ENCODE peak calls at places on chromosomes 11 and 22, in six cellular contexts. One of them, this sample, is unnamed.

GRCh38 chr22:29983296-29983917 is 96.9 kb upstream of the HORMAD2 start:
- DNase-seq in head of caudate nucleus: no peak
- DNase-seq in spleen: no peak
- DNase-seq in stimulated activated CD4-positive, alpha-beta T cell treated with anti-CD3 and anti-CD28 coated beads, Interleukin-4, amount 100 ng/mL, for 24 hours: no peak
- DNase-seq in neuronal stem cell: no peak
- DNase-seq in 8988T: no peak
- DNase-seq in this sample: no peak

GRCh38 chr11:129943036-129943435 is 47.7 kb upstream of the NFRKB start:
- DNase-seq in neuronal stem cell: no peak
- DNase-seq in head of caudate nucleus: no peak
- DNase-seq in stimulated activated CD4-positive, alpha-beta T cell treated with anti-CD3 and anti-CD28 coated beads, Interleukin-4, amount 100 ng/mL, for 24 hours: no peak
- DNase-seq in 8988T: no peak
- DNase-seq in spleen: no peak
- DNase-seq in this sample: no peak

GRCh38 chr11:61968758-61969390 is 1.4 kb upstream of the FTH1 start:
- DNase-seq in spleen: peak
- DNase-seq in neuronal stem cell: no peak
- DNase-seq in head of caudate nucleus: no peak
- DNase-seq in stimulated activated CD4-positive, alpha-beta T cell treated with anti-CD3 and anti-CD28 coated beads, Interleukin-4, amount 100 ng/mL, for 24 hours: no peak
- DNase-seq in 8988T: no peak
- DNase-seq in this sample: no peak

GRCh38 chr11:75422248-75423231 is 10.5 kb downstream of the KLHL35 start:
- DNase-seq in 8988T: peak
- DNase-seq in stimulated activated CD4-positive, alpha-beta T cell treated with anti-CD3 and anti-CD28 coated beads, Interleukin-4, amount 100 ng/mL, for 24 hours: no peak
- DNase-seq in spleen: peak
- DNase-seq in head of caudate nucleus: no peak
- DNase-seq in neuronal stem cell: no peak
- DNase-seq in this sample: no peak

GRCh38 chr11:35639591-35640179 is 21.4 kb downstream of the FJX1 start:
- DNase-seq in head of caudate nucleus: no peak
- DNase-seq in stimulated activated CD4-positive, alpha-beta T cell treated with anti-CD3 and anti-CD28 coated beads, Interleukin-4, amount 100 ng/mL, for 24 hours: no peak
- DNase-seq in neuronal stem cell: no peak
- DNase-seq in 8988T: no peak
- DNase-seq in spleen: no peak
- DNase-seq in this sample: no peak

GRCh38 chr11:45285931-45286632 is at the start of gene SYT13:
- DNase-seq in head of caudate nucleus: peak
- DNase-seq in spleen: no peak
- DNase-seq in stimulated activated CD4-positive, alpha-beta T cell treated with anti-CD3 and anti-CD28 coated beads, Interleukin-4, amount 100 ng/mL, for 24 hours: no peak
- DNase-seq in 8988T: no peak
- DNase-seq in neuronal stem cell: peak
- DNase-seq in this sample: peak

GRCh38 chr11:87326594-87326993 is 288.9 kb downstream of the TMEM135 start:
- DNase-seq in neuronal stem cell: no peak
- DNase-seq in spleen: no peak
- DNase-seq in head of caudate nucleus: no peak
- DNase-seq in 8988T: no peak
- DNase-seq in stimulated activated CD4-positive, alpha-beta T cell treated with anti-CD3 and anti-CD28 coated beads, Interleukin-4, amount 100 ng/mL, for 24 hours: no peak
- DNase-seq in this sample: no peak

GRCh38 chr11:118894192-118894591 is 10.5 kb downstream of the CXCR5 start:
- DNase-seq in stimulated activated CD4-positive, alpha-beta T cell treated with anti-CD3 and anti-CD28 coated beads, Interleukin-4, amount 100 ng/mL, for 24 hours: no peak
- DNase-seq in 8988T: no peak
- DNase-seq in spleen: peak
- DNase-seq in head of caudate nucleus: no peak
- DNase-seq in neuronal stem cell: no peak
- DNase-seq in this sample: no peak

GRCh38 chr11:2581151-2581930 is 118.5 kb downstream of the KCNQ1OT1 start:
- DNase-seq in stimulated activated CD4-positive, alpha-beta T cell treated with anti-CD3 and anti-CD28 coated beads, Interleukin-4, amount 100 ng/mL, for 24 hours: no peak
- DNase-seq in 8988T: no peak
- DNase-seq in neuronal stem cell: no peak
- DNase-seq in head of caudate nucleus: peak
- DNase-seq in spleen: peak
- DNase-seq in this sample: peak

GRCh38 chr11:65432133-65432650 is 9.6 kb downstream of the NEAT1 start:
- DNase-seq in stimulated activated CD4-positive, alpha-beta T cell treated with anti-CD3 and anti-CD28 coated beads, Interleukin-4, amount 100 ng/mL, for 24 hours: no peak
- DNase-seq in head of caudate nucleus: no peak
- DNase-seq in neuronal stem cell: no peak
- DNase-seq in 8988T: no peak
- DNase-seq in spleen: no peak
- DNase-seq in this sample: no peak

GRCh38 chr11:134712228-134713145 is 300.4 kb upstream of the B3GAT1 start:
- DNase-seq in stimulated activated CD4-positive, alpha-beta T cell treated with anti-CD3 and anti-CD28 coated beads, Interleukin-4, amount 100 ng/mL, for 24 hours: no peak
- DNase-seq in neuronal stem cell: no peak
- DNase-seq in spleen: peak
- DNase-seq in head of caudate nucleus: no peak
- DNase-seq in 8988T: no peak
- DNase-seq in this sample: no peak

GRCh38 chr11:489610-490185 is 17.3 kb downstream of the RNH1 start:
- DNase-seq in spleen: no peak
- DNase-seq in neuronal stem cell: no peak
- DNase-seq in stimulated activated CD4-positive, alpha-beta T cell treated with anti-CD3 and anti-CD28 coated beads, Interleukin-4, amount 100 ng/mL, for 24 hours: no peak
- DNase-seq in 8988T: peak
- DNase-seq in head of caudate nucleus: no peak
- DNase-seq in this sample: no peak

GRCh38 chr11:130899106-130899505 is 17.2 kb downstream of the SNX19 start:
- DNase-seq in neuronal stem cell: no peak
- DNase-seq in 8988T: no peak
- DNase-seq in head of caudate nucleus: no peak
- DNase-seq in stimulated activated CD4-positive, alpha-beta T cell treated with anti-CD3 and anti-CD28 coated beads, Interleukin-4, amount 100 ng/mL, for 24 hours: no peak
- DNase-seq in spleen: no peak
- DNase-seq in this sample: no peak

GRCh38 chr11:64893194-64894069 is 15.0 kb upstream of the EHD1 start:
- DNase-seq in neuronal stem cell: no peak
- DNase-seq in head of caudate nucleus: no peak
- DNase-seq in stimulated activated CD4-positive, alpha-beta T cell treated with anti-CD3 and anti-CD28 coated beads, Interleukin-4, amount 100 ng/mL, for 24 hours: no peak
- DNase-seq in 8988T: no peak
- DNase-seq in spleen: no peak
- DNase-seq in this sample: no peak

GRCh38 chr11:100824041-100824440 is 137.0 kb downstream of the ARHGAP42 start:
- DNase-seq in 8988T: no peak
- DNase-seq in stimulated activated CD4-positive, alpha-beta T cell treated with anti-CD3 and anti-CD28 coated beads, Interleukin-4, amount 100 ng/mL, for 24 hours: no peak
- DNase-seq in head of caudate nucleus: no peak
- DNase-seq in neuronal stem cell: no peak
- DNase-seq in spleen: no peak
- DNase-seq in this sample: no peak

GRCh38 chr11:46892109-46892508 is 26.2 kb downstream of the LRP4 start:
- DNase-seq in 8988T: no peak
- DNase-seq in head of caudate nucleus: no peak
- DNase-seq in stimulated activated CD4-positive, alpha-beta T cell treated with anti-CD3 and anti-CD28 coated beads, Interleukin-4, amount 100 ng/mL, for 24 hours: no peak
- DNase-seq in spleen: no peak
- DNase-seq in neuronal stem cell: no peak
- DNase-seq in this sample: no peak

GRCh38 chr22:19974233-19974861 is 32.7 kb upstream of the TXNRD2 start:
- DNase-seq in neuronal stem cell: peak
- DNase-seq in 8988T: peak
- DNase-seq in head of caudate nucleus: peak
- DNase-seq in spleen: no peak
- DNase-seq in stimulated activated CD4-positive, alpha-beta T cell treated with anti-CD3 and anti-CD28 coated beads, Interleukin-4, amount 100 ng/mL, for 24 hours: no peak
- DNase-seq in this sample: peak

GRCh38 chr11:19436932-19437331 is 196.2 kb upstream of the E2F8 start:
- DNase-seq in head of caudate nucleus: no peak
- DNase-seq in stimulated activated CD4-positive, alpha-beta T cell treated with anti-CD3 and anti-CD28 coated beads, Interleukin-4, amount 100 ng/mL, for 24 hours: no peak
- DNase-seq in 8988T: no peak
- DNase-seq in spleen: no peak
- DNase-seq in neuronal stem cell: no peak
- DNase-seq in this sample: no peak

GRCh38 chr22:35543702-35544101 is 3.1 kb downstream of the RASD2 start:
- DNase-seq in spleen: no peak
- DNase-seq in stimulated activated CD4-positive, alpha-beta T cell treated with anti-CD3 and anti-CD28 coated beads, Interleukin-4, amount 100 ng/mL, for 24 hours: no peak
- DNase-seq in head of caudate nucleus: no peak
- DNase-seq in neuronal stem cell: no peak
- DNase-seq in 8988T: no peak
- DNase-seq in this sample: no peak

GRCh38 chr11:66340596-66341501 is 4.1 kb downstream of the BRMS1 start:
- DNase-seq in head of caudate nucleus: no peak
- DNase-seq in neuronal stem cell: no peak
- DNase-seq in 8988T: peak
- DNase-seq in spleen: peak
- DNase-seq in stimulated activated CD4-positive, alpha-beta T cell treated with anti-CD3 and anti-CD28 coated beads, Interleukin-4, amount 100 ng/mL, for 24 hours: no peak
- DNase-seq in this sample: no peak

GRCh38 chr11:68751331-68751856 is at the start of gene TESMIN:
- DNase-seq in head of caudate nucleus: peak
- DNase-seq in 8988T: peak
- DNase-seq in neuronal stem cell: peak
- DNase-seq in spleen: peak
- DNase-seq in stimulated activated CD4-positive, alpha-beta T cell treated with anti-CD3 and anti-CD28 coated beads, Interleukin-4, amount 100 ng/mL, for 24 hours: peak
- DNase-seq in this sample: peak

GRCh38 chr22:50551160-50551752 is 5.6 kb downstream of the KLHDC7B start:
- DNase-seq in neuronal stem cell: no peak
- DNase-seq in spleen: peak
- DNase-seq in head of caudate nucleus: no peak
- DNase-seq in stimulated activated CD4-positive, alpha-beta T cell treated with anti-CD3 and anti-CD28 coated beads, Interleukin-4, amount 100 ng/mL, for 24 hours: no peak
- DNase-seq in 8988T: no peak
- DNase-seq in this sample: no peak

GRCh38 chr11:130848361-130849214 is 67.7 kb downstream of the SNX19 start:
- DNase-seq in head of caudate nucleus: no peak
- DNase-seq in neuronal stem cell: no peak
- DNase-seq in spleen: no peak
- DNase-seq in stimulated activated CD4-positive, alpha-beta T cell treated with anti-CD3 and anti-CD28 coated beads, Interleukin-4, amount 100 ng/mL, for 24 hours: no peak
- DNase-seq in 8988T: no peak
- DNase-seq in this sample: no peak

GRCh38 chr11:119741369-119742262 is 12.6 kb upstream of the NECTIN1 start:
- DNase-seq in neuronal stem cell: peak
- DNase-seq in spleen: peak
- DNase-seq in head of caudate nucleus: peak
- DNase-seq in stimulated activated CD4-positive, alpha-beta T cell treated with anti-CD3 and anti-CD28 coated beads, Interleukin-4, amount 100 ng/mL, for 24 hours: peak
- DNase-seq in 8988T: peak
- DNase-seq in this sample: peak

GRCh38 chr11:129061466-129062194 is 119.0 kb upstream of the TP53AIP1 start:
- DNase-seq in stimulated activated CD4-positive, alpha-beta T cell treated with anti-CD3 and anti-CD28 coated beads, Interleukin-4, amount 100 ng/mL, for 24 hours: no peak
- DNase-seq in head of caudate nucleus: no peak
- DNase-seq in 8988T: peak
- DNase-seq in neuronal stem cell: no peak
- DNase-seq in spleen: no peak
- DNase-seq in this sample: no peak

GRCh38 chr11:123525511-123525918 is 95.4 kb downstream of the GRAMD1B start:
- DNase-seq in stimulated activated CD4-positive, alpha-beta T cell treated with anti-CD3 and anti-CD28 coated beads, Interleukin-4, amount 100 ng/mL, for 24 hours: no peak
- DNase-seq in head of caudate nucleus: no peak
- DNase-seq in neuronal stem cell: no peak
- DNase-seq in 8988T: no peak
- DNase-seq in spleen: no peak
- DNase-seq in this sample: no peak

GRCh38 chr22:25027959-25028840 is 75.7 kb downstream of the KIAA1671 start:
- DNase-seq in spleen: no peak
- DNase-seq in stimulated activated CD4-positive, alpha-beta T cell treated with anti-CD3 and anti-CD28 coated beads, Interleukin-4, amount 100 ng/mL, for 24 hours: no peak
- DNase-seq in head of caudate nucleus: no peak
- DNase-seq in 8988T: peak
- DNase-seq in neuronal stem cell: peak
- DNase-seq in this sample: peak

GRCh38 chr11:62677160-62677559 is 1.7 kb downstream of the UBXN1 start:
- DNase-seq in neuronal stem cell: no peak
- DNase-seq in stimulated activated CD4-positive, alpha-beta T cell treated with anti-CD3 and anti-CD28 coated beads, Interleukin-4, amount 100 ng/mL, for 24 hours: no peak
- DNase-seq in 8988T: no peak
- DNase-seq in head of caudate nucleus: no peak
- DNase-seq in spleen: no peak
- DNase-seq in this sample: no peak

GRCh38 chr11:67646535-67647336 is 3.8 kb downstream of the ACY3 start:
- DNase-seq in neuronal stem cell: no peak
- DNase-seq in spleen: peak
- DNase-seq in head of caudate nucleus: no peak
- DNase-seq in stimulated activated CD4-positive, alpha-beta T cell treated with anti-CD3 and anti-CD28 coated beads, Interleukin-4, amount 100 ng/mL, for 24 hours: peak
- DNase-seq in 8988T: no peak
- DNase-seq in this sample: no peak

GRCh38 chr11:30508594-30508993 is 77.6 kb downstream of the MPPED2 start:
- DNase-seq in neuronal stem cell: no peak
- DNase-seq in 8988T: no peak
- DNase-seq in head of caudate nucleus: no peak
- DNase-seq in stimulated activated CD4-positive, alpha-beta T cell treated with anti-CD3 and anti-CD28 coated beads, Interleukin-4, amount 100 ng/mL, for 24 hours: no peak
- DNase-seq in spleen: no peak
- DNase-seq in this sample: no peak

GRCh38 chr22:50604623-50605348 is 4.2 kb downstream of the MAPK8IP2 start:
- DNase-seq in head of caudate nucleus: no peak
- DNase-seq in stimulated activated CD4-positive, alpha-beta T cell treated with anti-CD3 and anti-CD28 coated beads, Interleukin-4, amount 100 ng/mL, for 24 hours: no peak
- DNase-seq in 8988T: peak
- DNase-seq in neuronal stem cell: no peak
- DNase-seq in spleen: peak
- DNase-seq in this sample: no peak

GRCh38 chr11:776459-777287 is 614 bp downstream of the GATD1 start:
- DNase-seq in neuronal stem cell: no peak
- DNase-seq in stimulated activated CD4-positive, alpha-beta T cell treated with anti-CD3 and anti-CD28 coated beads, Interleukin-4, amount 100 ng/mL, for 24 hours: no peak
- DNase-seq in spleen: peak
- DNase-seq in head of caudate nucleus: no peak
- DNase-seq in 8988T: peak
- DNase-seq in this sample: peak

GRCh38 chr11:122642472-122642922 is 13.0 kb upstream of the UBASH3B start:
- DNase-seq in neuronal stem cell: no peak
- DNase-seq in head of caudate nucleus: no peak
- DNase-seq in spleen: no peak
- DNase-seq in 8988T: peak
- DNase-seq in stimulated activated CD4-positive, alpha-beta T cell treated with anti-CD3 and anti-CD28 coated beads, Interleukin-4, amount 100 ng/mL, for 24 hours: no peak
- DNase-seq in this sample: no peak